ENCODE peak calls at places on chromosomes 6 and 20, in nine cellular contexts. T is endothelial cell of umbilical vein, U is vagina, E is suprapubic skin, Z is right lobe of liver, D is adrenal gland, Q is HepG2, I is tibial nerve, B is IMR-90. A is an unnamed sample.

GRCh38 chr6:160667854-160668481 is 3.9 kb upstream of the LPA start:
- DNase-seq in U (no peak), B (no peak), I (no peak), T (no peak), E (no peak), D (no peak), Q (peak; percentile 50), Z (peak; percentile 65), A (peak; percentile 23)

GRCh38 chr6:48151142-48151541 is 40.1 kb upstream of the PTCHD4 start:
- DNase-seq in U (no peak), B (no peak), T (no peak), I (no peak), Q (no peak), D (no peak), E (no peak), Z (no peak), A (no peak)

GRCh38 chr20:53099851-53100250 is 127.7 kb downstream of the TSHZ2 start:
- DNase-seq in B (no peak), I (no peak), D (no peak), T (no peak), Z (no peak), U (no peak), Q (no peak), E (no peak), A (no peak)

GRCh38 chr20:12207875-12208274 is 290.2 kb downstream of the BTBD3 start:
- DNase-seq in T (peak; percentile 49), B (peak; percentile 41), Q (peak; percentile 44), I (no peak), Z (no peak), D (peak; percentile 14), E (no peak), U (no peak), A (no peak)

GRCh38 chr6:114449659-114450058 is 106.8 kb upstream of the HS3ST5 start:
- DNase-seq in D (no peak), T (no peak), B (no peak), I (no peak), U (no peak), E (no peak), Z (no peak), Q (no peak), A (no peak)

GRCh38 chr20:19934792-19935491 is 82.2 kb upstream of the NAA20 start:
- DNase-seq in Q (no peak), E (peak; percentile 83), B (no peak), Z (no peak), I (peak; percentile 63), T (peak; percentile 94), U (no peak), D (peak; percentile 40), A (peak; percentile 63)

GRCh38 chr6:167350731-167351655 is 26.1 kb downstream of the TTLL2 start:
- DNase-seq in E (peak; percentile 73), U (no peak), I (peak; percentile 77), Q (no peak), B (no peak), T (peak; percentile 76), Z (peak; percentile 86), D (peak; percentile 51), A (peak; percentile 74)

GRCh38 chr6:136225496-136225895 is 24.6 kb downstream of the MTFR2 start:
- DNase-seq in I (no peak), Q (no peak), D (no peak), T (no peak), U (no peak), E (no peak), B (peak; percentile 31), Z (no peak), A (no peak)

GRCh38 chr6:135144678-135145508 is 36.2 kb upstream of the MYB start:
- DNase-seq in T (peak; percentile 34), Q (peak; percentile 34), I (no peak), U (no peak), B (peak; percentile 43), Z (no peak), E (no peak), D (no peak), A (peak; percentile 11)

GRCh38 chr6:99592900-99593299 is 13.7 kb upstream of the PRDM13 start:
- DNase-seq in Z (no peak), B (no peak), Q (no peak), U (no peak), D (no peak), E (no peak), T (no peak), I (no peak), A (no peak)

GRCh38 chr6:44101832-44102231 is 25.4 kb downstream of the MRPL14 start:
- DNase-seq in E (no peak), Z (no peak), B (no peak), D (no peak), T (no peak), I (no peak), U (no peak), Q (no peak), A (no peak)

GRCh38 chr20:57633945-57634491 is 13.8 kb upstream of the ZBP1 start:
- DNase-seq in B (no peak), E (no peak), U (no peak), I (no peak), Z (no peak), Q (no peak), D (no peak), T (no peak), A (no peak)

GRCh38 chr6:144931172-144932035 is 646.3 kb downstream of the UTRN start:
- DNase-seq in Q (peak; percentile 27), D (peak; percentile 32), I (peak; percentile 51), E (no peak), U (no peak), T (peak; percentile 34), Z (no peak), B (peak; percentile 36), A (peak; percentile 27)
- TF ChIP-seq CTCF in Q (peak; percentile 81), D (peak; percentile 52), I (peak; percentile 39), E (peak; percentile 43), U (no peak), T (peak; percentile 68), Z (peak; percentile 71), B (peak; percentile 66), A (peak; percentile 42)

GRCh38 chr6:15252205-15252604 is 6.3 kb downstream of the JARID2 start:
- DNase-seq in I (no peak), E (no peak), T (no peak), Z (no peak), B (no peak), D (no peak), U (no peak), Q (no peak), A (no peak)
- H3K4me1 ChIP-seq in I (peaks cover 48% of the 10 kb centered on the region), E (peaks cover 70% of the 10 kb centered on the region), T (peaks cover 13% of the 10 kb centered on the region), Z (peaks cover 18% of the 10 kb centered on the region), B (peaks cover 5% of the 10 kb centered on the region), D (peaks cover 11% of the 10 kb centered on the region), U (peaks cover 50% of the 10 kb centered on the region), Q (peaks cover 44% of the 10 kb centered on the region), A (peaks cover 6% of the 10 kb centered on the region)

GRCh38 chr20:346640-347316 is at the start of gene NRSN2:
- DNase-seq in Q (peak; percentile 72), B (peak; percentile 62), T (peak; percentile 62), E (peak; percentile 72), D (peak; percentile 76), U (no peak), I (no peak), Z (no peak), A (peak; percentile 47)

GRCh38 chr20:347317-347639 is 367 bp downstream of the NRSN2 start:
- DNase-seq in E (no peak), T (no peak), D (no peak), I (no peak), U (no peak), Q (no peak), Z (no peak), B (no peak), A (no peak)

GRCh38 chr20:346033-346639 is 775 bp upstream of the NRSN2 start:
- DNase-seq in Q (no peak), E (no peak), B (no peak), T (no peak), D (no peak), U (no peak), I (no peak), Z (no peak), A (no peak)

GRCh38 chr20:348972-349841 is 2.3 kb downstream of the NRSN2 start:
- DNase-seq in I (no peak), Z (peak; percentile 67), E (no peak), B (no peak), Q (no peak), T (no peak), D (no peak), U (no peak), A (no peak)

DNA sequence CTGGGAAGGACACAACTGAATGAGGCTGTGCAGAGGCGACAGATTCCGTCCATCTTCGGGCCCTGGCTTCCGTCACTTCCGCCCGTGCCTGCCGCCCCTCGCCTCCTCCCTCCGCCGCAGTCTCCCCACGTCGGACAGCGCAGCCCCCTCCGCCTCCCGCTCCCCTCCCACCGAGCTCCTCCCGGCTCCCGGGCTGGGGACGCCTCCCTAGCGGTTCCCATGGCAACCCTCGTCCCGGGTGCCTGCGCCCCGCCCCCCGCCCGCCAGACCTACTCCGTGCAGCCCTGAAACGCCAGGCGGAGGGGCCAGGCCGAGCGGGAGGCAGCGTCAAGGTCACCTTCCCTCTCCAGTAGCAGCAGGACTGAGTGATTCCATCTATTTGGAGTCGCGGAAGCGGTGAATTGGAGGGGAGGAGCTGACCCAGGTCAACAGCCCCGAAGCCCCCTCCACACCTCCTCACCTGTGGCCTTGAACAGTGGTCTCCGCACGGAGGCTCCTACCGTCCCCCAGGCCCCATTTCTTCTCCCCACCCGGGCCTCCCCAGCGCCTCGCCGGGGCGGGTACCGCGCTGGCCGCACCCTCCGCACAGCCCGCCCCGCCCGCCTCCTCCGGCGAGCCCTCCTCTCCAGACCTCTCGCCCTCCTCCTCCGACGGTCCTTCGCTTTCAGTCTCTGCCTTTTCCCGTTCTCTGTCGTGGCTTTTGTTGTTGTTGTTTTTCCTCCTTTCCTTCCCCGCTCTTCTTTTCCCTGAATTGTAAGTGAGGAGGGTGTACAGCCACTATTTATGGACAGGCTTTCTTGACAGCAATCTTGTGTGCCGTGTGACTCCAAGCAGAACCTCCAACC is 951 bp downstream of the NRSN2 start:
- DNase-seq in E (peak; percentile 93), T (peak; percentile 89), Z (peak; percentile 84), B (peak; percentile 90), Q (peak; percentile 99), D (peak; percentile 95), I (peak; percentile 81), U (no peak), A (peak; percentile 88)
- TF ChIP-seq POLR2A in E (peak; percentile 44), T (peak; percentile 75), Z (peak; percentile 9), B (peak; percentile 9), Q (peak; percentile 85), D (peak; percentile 47), I (peak; percentile 54), U (peak; percentile 49), A (peak; percentile 53)

GRCh38 chr20:62900692-62901584 is 25.4 kb downstream of the DIDO1 start:
- DNase-seq in Q (peak; percentile 70), U (no peak), I (no peak), T (peak; percentile 19), D (no peak), E (peak; percentile 51), Z (peak; percentile 41), B (no peak), A (peak; percentile 71)

GRCh38 chr20:62898093-62898964 is 28.0 kb downstream of the DIDO1 start:
- DNase-seq in I (no peak), Q (no peak), D (no peak), T (no peak), U (no peak), Z (peak; percentile 41), E (no peak), B (no peak), A (no peak)

GRCh38 chr20:62898970-62899632 is 27.2 kb downstream of the DIDO1 start:
- DNase-seq in B (no peak), I (no peak), D (no peak), Z (peak; percentile 35), E (peak; percentile 57), T (no peak), Q (no peak), U (no peak), A (no peak)

GRCh38 chr20:62900052-62900691 is 26.1 kb downstream of the DIDO1 start:
- DNase-seq in B (peak; percentile 64), D (peak; percentile 73), U (no peak), T (peak; percentile 73), E (peak; percentile 88), I (peak; percentile 71), Q (peak; percentile 82), Z (peak; percentile 83), A (peak; percentile 78)

GRCh38 chr20:62899633-62900051 is 26.7 kb downstream of the DIDO1 start:
- DNase-seq in D (no peak), U (no peak), I (no peak), T (no peak), B (no peak), Q (peak; percentile 66), E (peak; percentile 65), Z (peak; percentile 42), A (no peak)
- TF ChIP-seq CTCF in D (no peak), U (no peak), I (no peak), T (no peak), B (no peak), Q (no peak), E (no peak), Z (no peak), A (no peak)

A was measured in prostate gland.